ENCODE peak calls at places on chromosomes 13 and 19, in seven cellular contexts. C is CD8-positive, alpha-beta memory T cell; U is dorsolateral prefrontal cortex; S is KG1; Q is T-cell; F is stimulated activated CD8-positive, alpha-beta memory T cell treated with anti-CD3 and anti-CD28 coated beads, Interleukin-7, amount 100 ng/mL, for 24 hours; W is left kidney. O is an unnamed sample.

GRCh38 chr13:48291730-48292129 is 11.8 kb upstream of the RB1 start:
- DNase-seq in C (no peak), U (no peak), S (no peak), Q (no peak), F (no peak), W (no peak), O (no peak)

GRCh38 chr19:46725859-46726393 is 9.0 kb upstream of the PRKD2 start:
- DNase-seq in C (no peak), U (no peak), S (no peak), Q (no peak), F (no peak), W (no peak), O (no peak)

GRCh38 chr19:31545766-31546165 is 196.5 kb upstream of the TSHZ3 start:
- DNase-seq in C (no peak), U (no peak), S (no peak), Q (no peak), F (no peak), W (no peak), O (no peak)

GRCh38 chr19:46736544-46737274 is 9.1 kb upstream of the FKRP start:
- DNase-seq in C (no peak), U (no peak), S (no peak), Q (no peak), F (no peak), W (peak), O (no peak)

GRCh38 chr19:17112271-17112670 is 36.7 kb downstream of the MYO9B start:
- DNase-seq in C (no peak), U (no peak), S (no peak), Q (no peak), F (no peak), W (peak), O (no peak)

GRCh38 chr19:14459703-14460102 is 15.5 kb downstream of the PTGER1 start:
- DNase-seq in C (peak), U (no peak), S (no peak), Q (peak), F (no peak), W (no peak), O (no peak)

GRCh38 chr13:93226623-93227279 is at the start of gene GPC6:
- DNase-seq in C (no peak), U (peak), S (peak), Q (no peak), F (no peak), W (peak), O (peak)

GRCh38 chr13:44198826-44199225 is 174.8 kb upstream of the SERP2 start:
- DNase-seq in C (no peak), U (no peak), S (no peak), Q (no peak), F (no peak), W (no peak), O (no peak)

GRCh38 chr13:110044521-110045200 is 258.3 kb upstream of the IRS2 start:
- DNase-seq in C (no peak), U (no peak), S (no peak), Q (no peak), F (no peak), W (no peak), O (no peak)